ENCODE peak calls at places on chromosome 1, in four cellular contexts. P is endothelial cell of umbilical vein, F is uterus, E is right atrium auricular region. B is an unnamed sample. For H3K4me1, the result is how much of the 10 kb centered on the place peaks cover.

GRCh38 chr1:29032839-29033238 is 90.9 kb downstream of the TMEM200B start:
- DNase-seq in P (peak), F (no peak), E (no peak), B (no peak)

GRCh38 chr1:161899091-161899490 is 124.6 kb downstream of the OLFML2B start:
- DNase-seq in F (no peak), E (no peak), P (no peak), B (no peak)

GRCh38 chr1:64161347-64162080 is 41.9 kb upstream of the UBE2U start:
- DNase-seq in P (no peak), E (no peak), F (no peak), B (no peak)

GRCh38 chr1:206890125-206890637 is 7.1 kb upstream of the IL24 start:
- DNase-seq in P (no peak), F (no peak), E (no peak), B (no peak)

GRCh38 chr1:211752951-211753486 is 77.5 kb downstream of the LPGAT1 start:
- DNase-seq in F (no peak), E (no peak), P (no peak), B (no peak)

GRCh38 chr1:247104965-247105364 is 809 bp upstream of the ZNF669 start:
- DNase-seq in P (no peak), F (no peak), E (no peak), B (no peak)

GRCh38 chr1:24828183-24828886 is 83.1 kb downstream of the CLIC4 start:
- DNase-seq in P (peak), E (no peak), F (no peak), B (peak)

GRCh38 chr1:93672069-93672468 is 9.6 kb downstream of the BCAR3 start:
- DNase-seq in E (peak), P (peak), F (peak), B (peak)

GRCh38 chr1:924619-925323 is 1.0 kb downstream of the SAMD11 start:
- DNase-seq in E (no peak), F (peak), P (peak), B (no peak)

GRCh38 chr1:184531296-184531695 is 144.5 kb downstream of the C1orf21 start:
- DNase-seq in P (peak), E (no peak), F (no peak), B (no peak)

GRCh38 chr1:67838180-67838912 is 5.1 kb upstream of the GNG12 start:
- DNase-seq in F (no peak), P (peak), E (no peak), B (no peak)

DNA sequence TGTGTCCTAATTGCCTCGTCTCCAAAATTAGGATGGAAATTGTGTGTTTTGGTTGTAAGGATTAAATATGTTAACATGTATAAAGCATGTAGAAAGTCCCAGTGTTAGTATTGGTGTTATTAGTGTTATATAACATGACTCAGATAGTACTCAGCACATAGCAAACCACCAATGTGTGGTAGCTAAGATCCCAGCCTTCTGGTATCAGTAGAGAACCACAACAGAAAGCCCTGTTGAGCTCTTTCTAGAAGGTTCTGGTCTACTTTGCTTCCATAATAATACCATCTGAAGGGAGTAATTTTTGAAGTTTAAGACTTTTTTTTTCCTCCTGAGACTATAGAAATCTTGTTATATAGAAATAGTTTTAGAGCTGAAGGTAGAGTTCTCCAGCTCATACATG is 259.3 kb upstream of the SGIP1 start:
- DNase-seq in F (no peak), E (no peak), P (no peak), B (no peak)
- H3K4me3 ChIP-seq in F (no peak), E (no peak), P (no peak), B (no peak)

GRCh38 chr1:167635233-167635648 is 5.2 kb downstream of the RCSD1 start:
- DNase-seq in E (no peak), P (no peak), F (no peak), B (no peak)

GRCh38 chr1:167633258-167633944 is 3.4 kb downstream of the RCSD1 start:
- DNase-seq in E (no peak), P (no peak), F (no peak), B (no peak)

GRCh38 chr1:167638064-167638463 is 8.0 kb downstream of the RCSD1 start:
- DNase-seq in P (no peak), F (no peak), E (no peak), B (no peak)

GRCh38 chr1:167634435-167634834 is 4.4 kb downstream of the RCSD1 start:
- DNase-seq in E (no peak), P (no peak), F (no peak), B (no peak)

DNA sequence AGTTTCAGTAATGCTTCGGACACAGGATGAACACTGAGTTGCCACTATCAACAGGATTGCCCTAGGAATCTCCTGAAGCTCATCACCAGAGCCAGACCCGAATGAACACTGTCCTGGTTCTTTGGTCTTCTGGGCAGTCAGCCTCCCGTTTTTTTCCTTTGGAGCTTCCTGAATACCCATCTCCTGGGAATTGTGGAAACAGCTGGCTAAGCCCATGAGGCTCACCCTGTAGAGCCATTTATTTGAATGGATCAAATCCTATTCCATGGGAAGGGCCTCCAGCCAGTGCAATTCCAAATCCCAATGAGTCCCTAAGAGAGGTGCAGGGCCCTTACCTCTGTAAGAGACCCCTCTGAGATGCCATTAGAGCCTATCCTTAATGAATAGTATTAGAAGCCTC is 5.9 kb downstream of the RCSD1 start:
- DNase-seq in F (no peak), P (no peak), E (peak), B (no peak)
- H3K4me1 ChIP-seq in F (under half), P (under half), E (under half), B (under half)

GRCh38 chr1:94686882-94687281 is 133.3 kb upstream of the SLC44A3 start:
- DNase-seq in E (no peak), F (no peak), P (no peak), B (no peak)
- H3K27ac ChIP-seq in E (no peak), F (no peak), P (no peak), B (no peak)

GRCh38 chr1:91724644-91725043 is 161.3 kb downstream of the TGFBR3 start:
- DNase-seq in F (no peak), E (no peak), P (no peak), B (no peak)

GRCh38 chr1:91727763-91728162 is 158.2 kb downstream of the TGFBR3 start:
- DNase-seq in P (peak), F (no peak), E (no peak), B (no peak)

GRCh38 chr1:91729621-91730348 is 156.2 kb downstream of the TGFBR3 start:
- DNase-seq in P (no peak), E (no peak), F (no peak), B (no peak)

GRCh38 chr1:91724231-91724630 is 161.7 kb downstream of the TGFBR3 start:
- DNase-seq in E (no peak), P (peak), F (no peak), B (no peak)

DNA sequence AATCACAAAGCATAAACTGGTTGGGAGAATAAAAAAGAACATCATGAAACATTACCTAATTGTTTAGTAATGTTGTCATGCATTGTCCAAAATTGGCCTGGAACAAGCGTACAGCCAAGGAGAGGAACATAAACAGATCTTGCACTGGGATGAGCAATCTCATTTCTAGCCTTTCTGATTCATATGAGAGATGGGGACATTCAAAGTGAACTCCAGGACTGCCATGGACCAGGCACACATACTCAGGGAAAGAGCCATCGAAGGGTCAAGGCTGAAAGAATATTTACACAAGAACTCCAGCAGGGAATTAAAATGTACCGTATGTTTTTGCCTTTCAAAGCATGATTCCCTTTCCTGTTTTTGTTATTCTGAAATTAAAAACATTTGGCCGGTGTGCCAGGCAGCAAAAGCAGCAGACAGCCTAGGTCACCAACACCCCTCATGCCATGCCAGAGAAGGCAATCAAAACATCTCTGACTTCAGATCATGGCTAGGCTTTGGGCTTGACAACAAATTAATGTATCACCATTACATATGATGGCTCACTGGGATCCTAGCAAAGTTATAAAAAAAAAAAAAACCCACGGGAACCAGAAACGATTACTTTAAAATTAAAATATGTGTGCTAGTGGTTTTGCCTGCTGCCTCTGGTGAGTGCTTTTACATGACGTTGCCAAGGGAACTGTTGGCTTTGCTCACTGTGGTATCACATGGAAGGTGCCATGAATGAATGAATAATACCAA is 159.8 kb downstream of the TGFBR3 start:
- DNase-seq in P (peak), F (peak), E (peak), B (no peak)
- H3K4me3 ChIP-seq in P (no peak), F (no peak), E (no peak), B (no peak)

GRCh38 chr1:54328117-54328636 is 78.0 kb downstream of the SSBP3 start:
- DNase-seq in E (no peak), P (no peak), F (no peak), B (no peak)

GRCh38 chr1:54327386-54328116 is 78.6 kb downstream of the SSBP3 start:
- DNase-seq in F (no peak), E (no peak), P (peak), B (no peak)

GRCh38 chr1:54325705-54326461 is 80.3 kb downstream of the SSBP3 start:
- DNase-seq in P (peak), E (no peak), F (no peak), B (no peak)

GRCh38 chr1:54324750-54325704 is 81.2 kb downstream of the SSBP3 start:
- DNase-seq in E (no peak), P (no peak), F (peak), B (no peak)

DNA sequence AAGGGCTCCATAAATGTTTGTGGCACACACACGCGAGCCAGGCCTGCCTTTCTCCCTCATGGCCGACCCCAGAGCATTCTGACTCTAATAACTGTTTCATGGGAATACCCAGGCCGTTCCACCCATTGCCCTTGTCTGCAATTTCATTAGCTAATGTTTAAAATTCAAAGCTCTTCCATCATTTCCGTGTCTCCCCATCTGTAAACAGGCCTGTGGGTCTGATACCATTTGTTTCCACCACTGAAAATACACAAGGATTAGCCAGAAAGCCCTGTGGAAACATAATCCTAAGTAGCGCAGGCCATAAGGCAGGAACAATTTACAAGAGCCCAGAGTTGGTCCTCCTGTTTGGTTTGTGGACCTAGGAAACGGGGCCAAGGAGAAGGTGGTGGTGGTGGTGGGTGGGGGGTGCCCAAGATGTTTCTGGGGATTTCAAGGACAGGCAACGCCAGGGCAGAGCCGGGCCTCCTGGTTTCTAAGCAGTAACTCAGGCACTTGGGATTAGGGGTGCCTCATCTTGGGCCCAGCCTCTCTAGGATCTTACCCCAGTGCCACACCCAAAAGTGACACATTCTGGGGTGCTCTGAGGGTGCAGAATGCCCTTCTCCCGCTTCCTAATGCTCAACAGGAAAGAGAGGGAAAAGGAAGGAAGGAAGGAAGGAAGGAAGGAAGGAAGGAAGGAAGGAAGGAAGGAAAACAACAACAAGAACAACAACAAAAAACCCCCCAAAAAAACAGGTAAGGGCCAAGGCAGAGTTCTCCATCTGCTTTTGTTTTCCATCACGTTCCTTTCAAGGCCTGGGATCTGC is 79.4 kb downstream of the SSBP3 start:
- DNase-seq in P (no peak), F (no peak), E (no peak), B (no peak)
- H3K4me1 ChIP-seq in P (under half), F (under half), E (under half), B (under half)

B was measured in aorta.